ENCODE peak calls at places on chromosomes 2 and 18, in five cellular contexts. D is MM.1S, Q is fibroblast of lung, C is HCT116, G is GM23248. B is an unnamed sample. For H3K4me1, the result is how much of the 10 kb centered on the place peaks cover.

GRCh38 chr2:109699646-109700045 is 85.5 kb downstream of the SOWAHC start:
- DNase-seq in D (no peak), Q (peak), C (no peak), G (no peak), B (peak)

GRCh38 chr2:45812039-45812500 is 160.6 kb downstream of the PRKCE start:
- DNase-seq in D (no peak), Q (peak), C (no peak), G (peak), B (no peak)

GRCh38 chr2:30266051-30266621 is 34.8 kb downstream of the LBH start:
- DNase-seq in D (no peak), Q (no peak), C (no peak), G (peak), B (no peak)

GRCh38 chr2:85159589-85159988 is 26.4 kb downstream of the TCF7L1 start:
- DNase-seq in D (no peak), Q (no peak), C (no peak), G (no peak), B (no peak)

GRCh38 chr2:73944714-73945113 is 18.0 kb downstream of the DGUOK start:
- DNase-seq in D (no peak), Q (no peak), C (no peak), G (no peak), B (no peak)

GRCh38 chr2:109238580-109238979 is 109.6 kb downstream of the SH3RF3 start:
- DNase-seq in D (peak), Q (peak), C (no peak), G (peak), B (no peak)

GRCh38 chr2:205539603-205540002 is 142.7 kb upstream of the NRP2 start:
- DNase-seq in D (no peak), Q (no peak), C (peak), G (peak), B (no peak)

GRCh38 chr18:49238433-49239042 is 221.9 kb downstream of the DYM start:
- DNase-seq in D (peak), Q (peak), C (peak), G (peak), B (peak)

GRCh38 chr18:37385846-37386435 is 179.7 kb downstream of the CELF4 start:
- DNase-seq in D (peak), Q (peak), C (peak), G (peak), B (peak)

GRCh38 chr2:9313443-9313842 is 106.8 kb downstream of the ASAP2 start:
- DNase-seq in D (no peak), Q (peak), C (peak), G (no peak), B (no peak)

GRCh38 chr2:20241973-20242726 is 17.2 kb upstream of the SDC1 start:
- DNase-seq in D (no peak), Q (no peak), C (no peak), G (no peak), B (peak)

DNA sequence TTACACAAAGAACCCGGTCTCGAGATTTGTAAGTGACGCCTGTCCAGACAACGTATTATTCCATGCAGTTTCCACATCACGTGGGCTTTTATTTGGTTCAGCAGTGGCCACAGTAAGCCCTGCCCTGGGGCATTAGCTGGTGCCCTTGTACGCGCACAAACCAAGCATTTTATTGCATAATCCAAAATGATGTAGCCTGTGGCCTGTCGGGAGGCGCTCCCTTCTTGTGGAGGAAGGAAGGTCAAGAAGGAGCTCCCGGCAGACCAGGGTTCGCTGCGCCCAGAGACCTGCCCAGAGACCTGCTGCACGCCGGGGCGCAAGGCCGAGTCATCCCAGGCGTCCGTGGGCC is 179.6 kb upstream of the ALKAL2 start:
- DNase-seq in D (no peak), Q (no peak), C (no peak), G (no peak), B (peak)
- TF ChIP-seq EZH2 in D (no peak), Q (no peak), C (no peak), G (no peak), B (no peak)

GRCh38 chr2:69205076-69205475 is 182.0 kb downstream of the GFPT1 start:
- DNase-seq in D (no peak), Q (no peak), C (no peak), G (no peak), B (no peak)

GRCh38 chr2:69205491-69205890 is 181.5 kb downstream of the GFPT1 start:
- DNase-seq in D (no peak), Q (no peak), C (no peak), G (no peak), B (no peak)

GRCh38 chr2:69204654-69205053 is 182.4 kb downstream of the GFPT1 start:
- DNase-seq in D (no peak), Q (no peak), C (no peak), G (no peak), B (no peak)

GRCh38 chr2:69202323-69202722 is 184.7 kb downstream of the GFPT1 start:
- DNase-seq in D (no peak), Q (no peak), C (no peak), G (no peak), B (no peak)

GRCh38 chr2:69203166-69203985 is 183.7 kb downstream of the GFPT1 start:
- DNase-seq in D (no peak), Q (no peak), C (no peak), G (no peak), B (no peak)
- H3K4me1 ChIP-seq in D (under half), Q (under half), C (under half), G (under half), B (under half)

GRCh38 chr2:219511547-219512325 is 2.5 kb upstream of the ASIC4 start:
- DNase-seq in D (no peak), Q (no peak), C (no peak), G (no peak), B (peak)

GRCh38 chr2:219508444-219508734 is 5.9 kb upstream of the ASIC4 start:
- DNase-seq in D (no peak), Q (no peak), C (no peak), G (no peak), B (no peak)

GRCh38 chr2:219508933-219509779 is 5.1 kb upstream of the ASIC4 start:
- DNase-seq in D (no peak), Q (no peak), C (no peak), G (peak), B (peak)

GRCh38 chr2:219510512-219511135 is 3.7 kb upstream of the ASIC4 start:
- DNase-seq in D (no peak), Q (no peak), C (no peak), G (no peak), B (peak)

DNA sequence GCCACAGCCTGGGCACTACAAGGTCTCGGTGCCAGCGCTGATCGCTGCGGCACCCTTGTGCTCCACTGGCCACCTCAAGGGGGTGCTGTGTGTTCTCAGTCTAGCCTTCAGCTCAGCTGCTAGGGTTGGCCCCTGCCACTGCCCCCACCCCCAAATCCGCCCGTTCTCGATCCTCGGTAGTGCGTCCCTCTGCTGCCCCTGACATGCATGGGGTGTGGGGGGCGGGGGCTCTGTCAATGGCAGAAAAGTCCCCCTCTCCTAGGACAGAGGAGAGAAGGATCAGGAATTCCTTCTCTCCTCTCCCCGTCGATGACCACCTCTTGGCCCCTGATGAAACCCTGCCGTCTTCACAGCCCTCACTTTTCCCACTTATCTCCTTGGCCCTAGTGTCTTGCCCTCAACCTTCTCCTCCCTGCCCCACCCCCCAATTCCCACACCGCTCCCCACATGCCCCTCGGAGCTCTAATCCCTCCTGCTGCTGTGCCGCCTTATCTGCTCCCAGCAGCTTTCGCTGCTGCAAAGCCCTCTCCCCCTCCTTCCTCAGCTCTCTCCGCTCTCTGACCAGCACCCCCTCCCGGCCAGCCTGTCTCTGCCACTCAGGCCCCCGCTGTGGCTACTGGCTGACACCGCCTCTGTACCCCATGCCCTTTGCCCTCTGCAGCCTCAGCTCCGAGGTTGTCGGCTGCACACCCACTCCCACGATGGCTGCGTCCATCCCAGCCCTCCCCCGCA is 4.3 kb upstream of the ASIC4 start:
- DNase-seq in D (no peak), Q (peak), C (no peak), G (peak), B (peak)
- TF ChIP-seq EZH2 in D (no peak), Q (peak), C (no peak), G (no peak), B (no peak)

GRCh38 chr18:77067315-77068061 is 65.1 kb downstream of the MBP start:
- DNase-seq in D (no peak), Q (peak), C (peak), G (peak), B (no peak)
- H3K4me1 ChIP-seq in D (under half), Q (under half), C (half or more), G (half or more), B (under half)

DNA sequence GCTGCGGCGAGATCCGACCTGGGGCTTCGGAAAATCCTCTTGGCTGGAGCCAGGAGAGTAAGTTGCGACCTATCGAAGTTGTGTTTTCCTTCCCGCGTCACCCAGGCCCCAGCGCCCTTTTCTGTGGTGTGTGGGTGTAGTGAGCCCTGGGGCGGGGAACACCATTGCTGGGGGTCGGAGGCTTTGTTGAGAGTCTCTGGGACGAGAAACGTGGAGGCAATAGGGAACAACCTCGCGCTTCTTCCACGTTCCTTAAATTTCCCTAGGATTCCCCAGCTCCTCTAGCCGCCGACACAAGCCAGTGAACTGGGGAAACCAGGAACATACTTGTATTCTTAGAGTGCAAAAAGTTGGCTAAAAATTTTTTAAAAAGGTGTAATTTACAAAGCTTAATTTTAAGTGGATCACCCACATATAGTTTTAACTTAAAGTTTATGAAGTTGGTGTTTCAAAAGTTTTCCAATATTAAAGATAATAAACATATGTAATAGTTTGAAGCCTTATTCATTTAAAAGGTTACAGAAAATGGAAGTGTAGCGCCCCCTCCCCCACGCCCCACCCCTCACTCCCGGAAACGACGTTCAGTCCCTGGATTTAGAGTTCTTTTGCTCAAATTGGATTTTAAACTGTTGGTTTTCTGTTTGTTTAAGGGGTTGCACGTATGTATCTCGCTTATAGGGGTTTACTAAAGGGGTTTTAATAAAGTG is 626 bp downstream of the DSG2 start:
- DNase-seq in D (no peak), Q (no peak), C (no peak), G (no peak), B (peak)
- TF ChIP-seq EZH2 in D (no peak), Q (peak), C (no peak), G (peak), B (no peak)

DNA sequence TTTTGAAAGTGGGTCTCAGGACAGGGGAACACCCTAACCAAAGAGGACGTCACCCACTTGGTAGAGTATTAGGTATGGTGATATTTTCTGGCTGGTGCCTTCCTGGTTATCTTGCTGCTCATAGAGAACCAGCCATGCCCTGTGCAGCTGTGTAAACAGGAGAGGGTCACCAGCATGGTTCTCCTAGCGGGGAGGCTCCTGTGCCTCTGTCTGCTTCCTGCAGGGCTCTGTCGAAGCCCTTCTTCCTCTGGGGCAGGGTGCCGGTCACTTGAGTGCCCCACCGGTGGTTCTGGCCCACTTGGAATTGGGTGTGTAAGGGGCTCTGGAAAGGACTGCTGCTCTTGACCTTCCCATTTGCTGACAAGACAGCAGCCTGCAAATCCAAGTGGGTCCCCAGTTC is 131.6 kb upstream of the MSH6 start:
- DNase-seq in D (no peak), Q (no peak), C (no peak), G (no peak), B (no peak)
- H3K4me1 ChIP-seq in D (under half), Q (under half), C (under half), G (under half), B (under half)

GRCh38 chr2:113857454-113857853 is 32.4 kb upstream of the ACTR3 start:
- DNase-seq in D (no peak), Q (no peak), C (no peak), G (no peak), B (no peak)
- TF ChIP-seq EZH2 in D (no peak), Q (no peak), C (no peak), G (no peak), B (no peak)

B was measured in GM23338.